ENCODE peak calls at places on chromosomes 2 and 18, in five cellular contexts. N is HL-60, F is prostate gland, Y is Panc1, U is GM23338. C is an unnamed sample.

GRCh38 chr18:28468903-28469302 is 292.0 kb upstream of the CDH2 start:
- DNase-seq in Y (no peak), F (no peak), U (no peak), N (no peak), C (no peak)

GRCh38 chr2:217362290-217362689 is 502.4 kb upstream of the TNP1 start:
- DNase-seq in Y (no peak), F (no peak), U (no peak), N (no peak), C (no peak)

GRCh38 chr2:68767031-68767961 is 32.7 kb downstream of the ARHGAP25 start:
- DNase-seq in Y (no peak), N (no peak), F (no peak), U (no peak), C (no peak)

GRCh38 chr2:48760848-48761247 is 5.3 kb upstream of the LHCGR start:
- DNase-seq in U (no peak), Y (no peak), N (no peak), F (no peak), C (no peak)

GRCh38 chr18:9867454-9867732 is 18.4 kb upstream of the TXNDC2 start:
- DNase-seq in N (no peak), U (no peak), F (no peak), Y (no peak), C (no peak)

GRCh38 chr2:96685285-96685591 is 42.7 kb downstream of the FER1L5 start:
- DNase-seq in F (no peak), N (no peak), Y (no peak), U (no peak), C (no peak)

GRCh38 chr2:200032895-200033294 is 77.5 kb downstream of the MAIP1 start:
- DNase-seq in Y (no peak), U (no peak), F (no peak), N (no peak), C (no peak)

GRCh38 chr2:69454976-69455375 is 17.7 kb upstream of the NFU1 start:
- DNase-seq in U (no peak), F (no peak), Y (no peak), N (no peak), C (no peak)

GRCh38 chr2:156890498-156891148 is 366.9 kb upstream of the GALNT5 start:
- DNase-seq in N (no peak), Y (no peak), F (no peak), U (no peak), C (no peak)

GRCh38 chr18:70431203-70431624 is 142.4 kb downstream of the SOCS6 start:
- DNase-seq in N (no peak), F (no peak), Y (no peak), U (no peak), C (no peak)

GRCh38 chr2:122748552-122749011 is 993.1 kb downstream of the TSN start:
- DNase-seq in F (no peak), U (peak), Y (peak), N (no peak), C (no peak)

GRCh38 chr2:134208825-134209224 is 45.0 kb upstream of the MGAT5 start:
- DNase-seq in N (peak), Y (no peak), U (no peak), F (no peak), C (no peak)

GRCh38 chr2:7498927-7499489 is 581.8 kb downstream of the RNF144A start:
- DNase-seq in N (no peak), U (no peak), F (no peak), Y (no peak), C (no peak)

GRCh38 chr2:178804791-178805190 is 2.4 kb downstream of the TTN start:
- DNase-seq in Y (no peak), F (no peak), N (no peak), U (peak), C (no peak)

DNA sequence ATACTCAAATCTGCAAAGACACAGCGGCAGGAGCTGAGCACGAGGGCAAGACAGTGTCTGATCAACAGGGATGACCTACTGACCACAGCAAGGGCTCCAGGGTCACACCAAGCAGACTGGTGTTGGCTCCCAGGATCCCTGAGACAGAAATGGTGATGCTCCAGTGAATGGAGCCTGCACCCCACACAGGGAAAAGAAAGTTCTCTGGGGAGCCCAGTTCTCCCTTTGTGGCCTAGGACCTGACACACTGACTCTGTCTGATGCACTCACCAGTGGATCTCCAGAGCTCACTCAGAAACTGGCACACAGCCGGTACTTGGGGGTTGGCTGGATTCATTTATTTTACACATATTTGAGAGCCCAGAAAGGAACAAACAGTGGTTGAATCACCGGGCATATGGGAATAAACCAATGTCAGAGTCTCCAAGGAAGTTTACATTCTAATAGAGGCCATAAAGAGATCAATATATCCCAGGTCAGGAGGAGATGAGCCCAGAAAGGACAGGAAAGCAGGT is 215.6 kb upstream of the ARL4C start:
- DNase-seq in Y (no peak), N (no peak), U (no peak), F (no peak), C (no peak)
- TF ChIP-seq POLR2AphosphoS5 in Y (no peak), N (no peak), U (no peak), F (no peak), C (no peak)

GRCh38 chr2:172430671-172431070 is 3.3 kb downstream of the ITGA6 start:
- DNase-seq in Y (no peak), N (no peak), U (no peak), F (no peak), C (no peak)
- TF ChIP-seq POLR2AphosphoS5 in Y (no peak), N (no peak), U (no peak), F (no peak), C (no peak)

DNA sequence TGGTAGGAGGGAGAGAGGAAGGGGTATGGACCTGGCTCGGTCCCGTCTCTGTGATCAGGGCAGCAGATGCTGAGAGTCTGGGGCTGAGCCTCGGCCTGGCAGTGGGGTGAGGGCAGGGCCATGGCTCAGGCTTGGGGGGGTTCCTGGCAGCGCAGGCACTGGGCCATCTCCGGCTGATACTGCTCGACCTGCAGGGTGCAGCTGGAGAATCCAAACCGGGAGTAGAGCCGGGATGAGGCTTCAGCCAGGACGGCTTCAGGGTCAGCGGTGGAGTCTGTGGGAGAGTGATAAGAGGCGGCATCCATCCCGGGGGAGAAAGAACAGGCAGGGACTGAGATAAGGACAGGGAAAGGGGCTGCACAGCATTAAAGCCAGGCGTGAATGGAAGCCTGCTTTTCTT is 7.7 kb downstream of the SLC30A3 start:
- DNase-seq in F (no peak), U (no peak), Y (no peak), N (no peak), C (no peak)
- TF ChIP-seq POLR2AphosphoS5 in F (no peak), U (no peak), Y (no peak), N (no peak), C (no peak)

GRCh38 chr2:46972438-46972837 is 56.8 kb upstream of the MCFD2 start:
- DNase-seq in Y (no peak), U (no peak), F (no peak), N (no peak), C (no peak)
- TF ChIP-seq POLR2AphosphoS5 in Y (no peak), U (no peak), F (no peak), N (no peak), C (no peak)